ENCODE peak calls at places on chromosomes 1 and 21, in four cellular contexts. Y is HuH-7.5; N is central memory CD4-positive, alpha-beta T cell; R is brain pericyte. B is an unnamed sample.

GRCh38 chr1:27628712-27629111 is 6.3 kb downstream of the FGR start:
- DNase-seq in N (no peak), Y (no peak), R (no peak), B (no peak)

GRCh38 chr1:8705104-8705503 is 112.3 kb downstream of the RERE start:
- DNase-seq in Y (no peak), R (no peak), N (no peak), B (no peak)

GRCh38 chr1:204647114-204647804 is 38.3 kb downstream of the LRRN2 start:
- DNase-seq in Y (peak; percentile 60), R (no peak), N (no peak), B (peak; percentile 50)

GRCh38 chr21:46253610-46254124 is 25.1 kb upstream of the LSS start:
- DNase-seq in Y (no peak), N (peak; percentile 53), R (no peak), B (no peak)

GRCh38 chr1:47818682-47819502 is 178.3 kb downstream of the TRABD2B start:
- DNase-seq in R (no peak), Y (no peak), N (no peak), B (no peak)

GRCh38 chr1:94532077-94532476 is 9.5 kb downstream of the F3 start:
- DNase-seq in Y (no peak), R (no peak), N (no peak), B (no peak)

GRCh38 chr1:236576004-236576403 is 28.3 kb downstream of the HEATR1 start:
- DNase-seq in Y (no peak), N (no peak), R (no peak), B (no peak)

GRCh38 chr1:98565951-98566350 is 95.6 kb upstream of the SNX7 start:
- DNase-seq in N (no peak), Y (no peak), R (no peak), B (no peak)

GRCh38 chr1:208231929-208232360 is 12.2 kb downstream of the PLXNA2 start:
- DNase-seq in R (peak; percentile 47), N (no peak), Y (no peak), B (no peak)

GRCh38 chr1:209686319-209686718 is 11.1 kb downstream of the G0S2 start:
- DNase-seq in R (no peak), Y (no peak), N (no peak), B (no peak)

GRCh38 chr1:33624991-33625870 is 152.8 kb downstream of the ZSCAN20 start:
- DNase-seq in R (no peak), N (no peak), Y (no peak), B (no peak)

GRCh38 chr1:28209700-28210099 is 23.1 kb downstream of the DNAJC8 start:
- DNase-seq in Y (no peak), R (no peak), N (no peak), B (no peak)

GRCh38 chr1:113674591-113674990 is 84.7 kb downstream of the PHTF1 start:
- DNase-seq in N (no peak), Y (no peak), R (no peak), B (no peak)

GRCh38 chr1:147545133-147545532 is 3.8 kb downstream of the BCL9 start:
- DNase-seq in Y (no peak), R (no peak), N (peak; percentile 91), B (no peak)

GRCh38 chr1:39540504-39541031 is 36.0 kb downstream of the PABPC4 start:
- DNase-seq in N (no peak), R (peak; percentile 56), Y (no peak), B (no peak)

GRCh38 chr1:227120827-227121226 is 180.7 kb downstream of the COQ8A start:
- DNase-seq in N (no peak), R (no peak), Y (no peak), B (no peak)

B was measured in 8988T.